ENCODE peak calls at places on chromosome 15, in four cellular contexts. L is K562, M is HepG2, F is H1. G is an unnamed sample.

GRCh38 chr15:88752501-88752900 is 50.7 kb upstream of the ACAN start:
- DNase-seq in F (no peak), L (no peak), M (no peak), G (no peak)

GRCh38 chr15:74901612-74902063 is 5.0 kb downstream of the FAM219B start:
- DNase-seq in F (peak), M (peak), L (peak), G (peak)

GRCh38 chr15:82530606-82531379 is 9.5 kb downstream of the RPS17 start:
- DNase-seq in L (peak), M (peak), F (peak), G (peak)

GRCh38 chr15:33226559-33227181 is 32.2 kb upstream of the FMN1 start:
- DNase-seq in F (no peak), M (no peak), L (no peak), G (peak)

GRCh38 chr15:28943611-28944230 is 57.9 kb downstream of the APBA2 start:
- DNase-seq in F (no peak), M (no peak), L (no peak), G (no peak)

GRCh38 chr15:57925650-57926049 is 139.9 kb downstream of the ALDH1A2 start:
- DNase-seq in L (no peak), M (no peak), F (no peak), G (no peak)

GRCh38 chr15:43516801-43517353 is 531 bp upstream of the MAP1A start:
- DNase-seq in M (no peak), L (no peak), F (no peak), G (no peak)

GRCh38 chr15:32936283-32936918 is 218.6 kb downstream of the GREM1 start:
- DNase-seq in M (peak), L (peak), F (no peak), G (peak)

GRCh38 chr15:43225201-43225949 is 4.6 kb upstream of the EPB42 start:
- DNase-seq in M (peak), F (no peak), L (no peak), G (peak)

GRCh38 chr15:34812369-34812768 is 17.0 kb upstream of the ACTC1 start:
- DNase-seq in L (no peak), F (no peak), M (no peak), G (no peak)

GRCh38 chr15:27438403-27439375 is 467.7 kb downstream of the GABRG3 start:
- DNase-seq in L (no peak), F (no peak), M (no peak), G (no peak)

GRCh38 chr15:52698514-52698913 is 19.3 kb upstream of the ATOSA start:
- DNase-seq in F (no peak), L (no peak), M (no peak), G (no peak)

GRCh38 chr15:35657679-35658201 is 111.8 kb upstream of the DPH6 start:
- DNase-seq in M (no peak), F (no peak), L (no peak), G (no peak)

GRCh38 chr15:66941231-66941711 is 124.1 kb upstream of the SMAD3 start:
- DNase-seq in L (no peak), M (no peak), F (no peak), G (no peak)

GRCh38 chr15:92523176-92523575 is 129.5 kb downstream of the ST8SIA2 start:
- DNase-seq in L (no peak), M (no peak), F (no peak), G (no peak)

GRCh38 chr15:31034152-31034551 is 42.7 kb upstream of the MTMR10 start:
- DNase-seq in F (no peak), M (no peak), L (no peak), G (no peak)

GRCh38 chr15:91942676-91943417 is 89.3 kb downstream of the SLCO3A1 start:
- DNase-seq in F (no peak), M (peak), L (no peak), G (no peak)

GRCh38 chr15:39429898-39430357 is 151.0 kb upstream of the THBS1 start:
- DNase-seq in L (no peak), F (no peak), M (peak), G (peak)

GRCh38 chr15:54099010-54099409 is 120.8 kb downstream of the UNC13C start:
- DNase-seq in M (no peak), F (no peak), L (no peak), G (no peak)

GRCh38 chr15:46312133-46312740 is 677.4 kb downstream of the SQOR start:
- DNase-seq in F (peak), L (peak), M (peak), G (peak)

GRCh38 chr15:41996376-41996775 is 24.0 kb upstream of the EHD4 start:
- DNase-seq in M (no peak), L (no peak), F (no peak), G (no peak)

GRCh38 chr15:45162771-45163507 is 24.8 kb downstream of the SHF start:
- DNase-seq in M (peak), F (peak), L (peak), G (peak)

GRCh38 chr15:48705381-48705780 is 59.9 kb upstream of the FBN1 start:
- DNase-seq in L (no peak), M (no peak), F (no peak), G (no peak)

GRCh38 chr15:48702569-48703239 is 57.2 kb upstream of the FBN1 start:
- DNase-seq in M (no peak), L (no peak), F (no peak), G (no peak)

DNA sequence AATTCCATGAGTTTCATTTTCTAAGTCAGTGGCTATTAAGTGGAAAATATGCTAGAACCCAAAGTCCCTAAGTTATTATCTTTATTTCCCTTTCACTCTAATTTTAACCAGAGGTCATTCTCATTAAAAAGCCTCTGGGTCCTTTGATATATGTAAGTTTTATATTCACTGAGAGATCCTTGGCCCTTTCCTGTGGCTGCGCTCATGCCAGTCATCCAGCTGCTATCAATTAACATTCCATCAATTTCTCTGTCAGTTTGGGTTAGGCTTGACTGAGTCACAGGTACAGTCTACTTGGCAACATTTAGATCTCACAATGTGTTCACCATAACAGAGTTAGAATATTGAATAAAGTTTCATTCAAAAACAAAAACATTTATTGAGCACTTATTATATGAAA is 58.0 kb upstream of the FBN1 start:
- DNase-seq in L (no peak), M (no peak), F (no peak), G (no peak)
- TF ChIP-seq JUN in L (no peak), M (no peak), F (no peak), G (no peak)

DNA sequence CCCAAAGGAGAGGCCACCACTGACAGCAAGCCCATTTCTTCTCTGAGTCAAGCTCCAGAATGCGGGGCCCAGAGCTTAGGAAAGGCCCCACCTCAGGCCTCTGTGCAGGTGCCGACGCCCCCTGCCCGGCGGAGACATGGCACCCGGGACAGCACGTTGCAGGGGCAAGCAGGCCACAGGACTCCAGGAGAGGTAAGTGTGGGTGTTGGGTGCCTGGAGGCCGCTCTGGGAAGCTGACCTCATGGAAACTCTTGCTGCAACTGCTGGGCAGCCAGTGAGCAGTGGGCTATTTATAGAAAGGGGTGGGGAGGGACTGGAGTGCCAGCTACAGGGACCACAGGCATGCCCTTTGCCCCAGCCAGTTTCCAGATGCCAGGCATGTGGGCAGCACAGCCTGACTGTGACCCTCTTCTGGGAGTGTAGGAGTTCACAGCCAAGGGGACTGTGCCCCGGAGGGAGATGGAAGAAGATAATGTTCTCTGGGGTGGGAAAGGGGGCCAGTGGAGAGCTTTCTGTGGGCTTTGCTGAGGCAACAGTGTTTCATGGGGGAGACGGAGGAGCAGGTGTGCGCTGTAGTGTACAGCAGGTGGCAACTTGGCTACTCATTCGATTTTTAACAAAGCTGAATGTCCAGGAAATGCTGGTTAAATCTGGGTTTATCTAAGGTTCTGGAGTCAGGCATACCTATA is 23.7 kb downstream of the ALPK3 start:
- DNase-seq in L (no peak), F (no peak), M (peak), G (peak)
- TF ChIP-seq POLR2A in L (no peak), F (no peak), M (no peak), G (no peak)

DNA sequence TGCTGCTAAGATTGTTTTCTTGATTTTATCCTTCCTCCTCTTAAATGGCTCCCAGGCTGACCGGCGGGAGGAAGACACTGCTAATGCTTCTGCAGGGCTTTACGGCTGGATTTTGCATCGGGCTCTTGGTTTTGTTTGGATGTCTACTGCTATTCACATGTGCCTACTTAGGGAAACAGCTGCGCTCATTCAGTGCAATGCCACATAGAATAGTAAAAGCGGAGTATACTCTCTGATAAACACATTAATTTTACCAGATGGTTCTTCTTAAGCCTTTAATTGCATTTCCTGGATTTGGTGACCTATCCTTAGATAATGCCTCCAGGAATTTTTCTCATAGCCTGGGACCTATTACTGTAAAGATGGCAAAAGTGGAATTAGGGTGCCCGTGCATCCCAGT is 146.7 kb downstream of the THSD4 start:
- DNase-seq in M (no peak), F (no peak), L (no peak), G (no peak)
- H3K9ac ChIP-seq in M (no peak), F (no peak), L (no peak), G (no peak)

DNA sequence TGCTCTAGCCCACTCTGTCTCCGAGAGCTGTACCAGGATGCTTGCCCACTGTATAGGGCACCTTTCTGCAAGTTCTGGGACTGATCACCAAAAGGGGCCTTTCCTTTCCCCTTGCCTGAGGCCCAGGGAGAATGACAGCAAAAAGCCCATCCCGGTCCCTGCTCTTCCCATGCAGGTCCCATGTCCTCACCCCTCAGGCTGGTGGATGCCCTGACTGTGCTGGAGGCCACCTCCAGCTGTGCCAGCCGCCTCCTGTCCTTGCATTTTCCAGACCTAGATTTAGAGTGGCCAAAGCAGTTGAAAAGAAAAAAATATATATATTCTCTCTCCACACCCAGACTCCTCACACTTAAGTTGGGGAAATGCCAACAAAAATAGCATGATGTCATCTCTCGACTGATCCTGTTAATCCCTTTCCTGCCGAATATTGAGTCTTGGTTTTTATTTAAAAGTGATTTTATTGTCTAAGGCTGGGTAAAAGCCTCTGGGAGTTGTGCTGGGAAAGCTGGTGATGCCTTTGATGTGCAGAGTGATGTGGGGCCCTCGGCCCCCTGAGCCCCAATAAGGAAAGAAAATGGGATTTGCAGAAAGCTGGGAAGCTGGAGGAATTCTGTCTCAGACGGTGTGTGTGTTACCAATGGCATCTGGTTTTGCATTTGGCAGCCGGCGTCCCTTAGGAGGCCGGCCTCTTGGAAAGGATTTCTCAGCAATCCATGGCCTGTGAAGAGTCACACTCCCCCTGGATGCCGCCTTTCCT is 29.3 kb upstream of the TPM1 start:
- DNase-seq in L (no peak), F (no peak), M (no peak), G (peak)
- TF ChIP-seq JUN in L (no peak), F (no peak), M (no peak), G (peak)

DNA sequence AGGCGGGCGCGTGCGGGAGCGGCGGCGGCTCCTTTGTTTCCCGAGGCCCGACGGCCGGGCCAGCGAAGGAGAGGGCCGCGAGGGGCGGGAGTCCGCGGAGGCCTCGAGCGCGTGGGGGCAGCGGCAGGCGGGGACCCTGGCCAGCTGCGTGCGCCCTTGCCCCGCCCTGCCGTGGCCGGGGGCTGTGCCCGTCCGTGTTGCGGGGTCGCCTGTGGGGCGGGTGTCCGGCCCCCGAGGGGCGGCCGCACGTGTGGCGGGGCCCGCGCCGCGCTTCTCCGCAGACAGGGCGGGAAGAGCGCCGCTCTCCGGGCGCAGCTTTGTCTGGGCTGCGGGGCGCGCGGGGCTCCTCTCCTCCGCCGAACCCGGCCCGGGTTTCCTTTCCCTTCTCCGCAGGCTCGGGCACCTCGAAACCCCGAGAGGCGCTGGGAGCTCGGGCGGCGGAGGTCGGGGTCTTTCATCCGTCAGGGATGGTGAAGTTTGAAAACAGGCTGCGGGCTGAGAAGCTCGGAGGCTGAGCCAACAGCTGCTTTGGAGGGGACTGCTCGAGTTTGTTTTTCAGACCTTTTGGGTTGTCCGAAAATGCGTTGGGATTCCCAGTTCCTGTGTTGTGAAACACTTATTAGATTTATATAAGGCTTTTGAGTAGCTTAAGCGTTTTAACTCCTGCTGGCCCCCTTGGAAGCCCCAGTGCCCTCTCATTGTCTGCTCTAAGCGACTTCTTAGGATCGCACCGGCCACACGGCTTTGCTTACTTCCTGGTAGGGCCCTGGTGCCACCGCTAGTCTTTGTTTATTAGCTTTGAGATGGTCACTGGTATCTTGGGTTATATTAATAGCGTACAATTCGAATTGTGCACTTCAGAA is 817 bp downstream of the USP3 start:
- DNase-seq in L (peak), F (peak), M (peak), G (peak)
- TF ChIP-seq POLR2A in L (peak), F (no peak), M (no peak), G (peak)

G was measured in endothelial cell of umbilical vein.